ENCODE peak calls at places on chromosomes 6 and 20, in seven cellular contexts. K, W, P, Y, H, X and U are unnamed samples.

GRCh38 chr20:62719250-62719945 is 10.8 kb downstream of the NTSR1 start:
- DNase-seq in K (no peak), W (no peak), P (no peak), Y (no peak), H (no peak), X (no peak), U (no peak)

GRCh38 chr20:13271977-13272975 is 51.2 kb downstream of the ISM1 start:
- DNase-seq in K (no peak), W (no peak), P (no peak), Y (no peak), H (no peak), X (no peak), U (no peak)

GRCh38 chr6:163460307-163460782 is 45.8 kb downstream of the QKI start:
- DNase-seq in K (no peak), W (peak), P (peak), Y (no peak), H (no peak), X (peak), U (no peak)

GRCh38 chr6:34414999-34415858 is 10.6 kb downstream of the RPS10 start:
- DNase-seq in K (peak), W (no peak), P (peak), Y (peak), H (peak), X (peak), U (no peak)

GRCh38 chr6:46015119-46015968 is at the start of gene CLIC5:
- DNase-seq in K (no peak), W (peak), P (no peak), Y (peak), H (peak), X (no peak), U (peak)

GRCh38 chr20:53828673-53829085 is 235.0 kb upstream of the ZNF217 start:
- DNase-seq in K (no peak), W (peak), P (peak), Y (no peak), H (no peak), X (peak), U (no peak)

GRCh38 chr20:5973172-5973571 is 22.7 kb downstream of the MCM8 start:
- DNase-seq in K (no peak), W (no peak), P (peak), Y (no peak), H (no peak), X (peak), U (no peak)

GRCh38 chr6:12113190-12113578 is 101.1 kb downstream of the HIVEP1 start:
- DNase-seq in K (no peak), W (no peak), P (peak), Y (no peak), H (no peak), X (peak), U (no peak)

GRCh38 chr6:106098383-106099234 is 12.5 kb downstream of the PRDM1 start:
- DNase-seq in K (peak), W (peak), P (peak), Y (peak), H (no peak), X (peak), U (peak)

GRCh38 chr6:26330835-26331808 is 33.9 kb upstream of the BTN3A2 start:
- DNase-seq in K (no peak), W (no peak), P (peak), Y (no peak), H (no peak), X (no peak), U (no peak)

GRCh38 chr6:73648166-73648565 is 5.6 kb downstream of the SLC17A5 start:
- DNase-seq in K (no peak), W (no peak), P (no peak), Y (no peak), H (no peak), X (no peak), U (no peak)

GRCh38 chr6:83042671-83043070 is 23.0 kb downstream of the UBE3D start:
- DNase-seq in K (no peak), W (no peak), P (no peak), Y (no peak), H (no peak), X (no peak), U (no peak)

GRCh38 chr20:58342104-58342945 is 32.8 kb downstream of the RAB22A start:
- DNase-seq in K (no peak), W (no peak), P (peak), Y (no peak), H (no peak), X (peak), U (no peak)

GRCh38 chr6:152503541-152503940 is 133.6 kb downstream of the SYNE1 start:
- DNase-seq in K (no peak), W (no peak), P (no peak), Y (no peak), H (no peak), X (no peak), U (no peak)

GRCh38 chr6:73798592-73798991 is 102.6 kb downstream of the CD109 start:
- DNase-seq in K (no peak), W (no peak), P (peak), Y (no peak), H (peak), X (peak), U (no peak)

GRCh38 chr20:62253398-62253797 is 15.1 kb downstream of the OSBPL2 start:
- DNase-seq in K (no peak), W (no peak), P (no peak), Y (no peak), H (no peak), X (no peak), U (no peak)

GRCh38 chr6:56911847-56912246 is 43.1 kb upstream of the BEND6 start:
- DNase-seq in K (no peak), W (no peak), P (peak), Y (no peak), H (no peak), X (peak), U (no peak)

GRCh38 chr6:154297711-154298110 is 58.9 kb downstream of the IPCEF1 start:
- DNase-seq in K (no peak), W (peak), P (no peak), Y (no peak), H (no peak), X (no peak), U (no peak)

GRCh38 chr6:46850781-46851180 is 57.6 kb downstream of the MEP1A start:
- DNase-seq in K (no peak), W (no peak), P (peak), Y (no peak), H (no peak), X (no peak), U (no peak)

GRCh38 chr20:17036546-17036945 is 190.3 kb upstream of the PCSK2 start:
- DNase-seq in K (no peak), W (no peak), P (no peak), Y (no peak), H (no peak), X (no peak), U (no peak)

GRCh38 chr20:53175135-53175780 is 203.1 kb downstream of the TSHZ2 start:
- DNase-seq in K (no peak), W (no peak), P (no peak), Y (no peak), H (no peak), X (no peak), U (no peak)

GRCh38 chr20:16441526-16442164 is 131.6 kb downstream of the KIF16B start:
- DNase-seq in K (no peak), W (no peak), P (no peak), Y (no peak), H (no peak), X (no peak), U (no peak)

GRCh38 chr6:5157744-5158143 is 72.6 kb downstream of the PPP1R3G start:
- DNase-seq in K (no peak), W (no peak), P (no peak), Y (no peak), H (no peak), X (no peak), U (no peak)

GRCh38 chr6:133241088-133241900 is at the start of gene EYA4:
- DNase-seq in K (no peak), W (peak), P (no peak), Y (no peak), H (peak), X (peak), U (no peak)
- H3K27ac ChIP-seq in K (no peak), W (no peak), P (no peak), Y (peak), H (peak), X (peak), U (no peak)

GRCh38 chr6:23736577-23736976 is 389.4 kb upstream of the NRSN1 start:
- DNase-seq in K (no peak), W (no peak), P (no peak), Y (no peak), H (no peak), X (no peak), U (no peak)

GRCh38 chr6:23731609-23732008 is 394.4 kb upstream of the NRSN1 start:
- DNase-seq in K (no peak), W (no peak), P (no peak), Y (no peak), H (no peak), X (no peak), U (no peak)

GRCh38 chr6:23735151-23735550 is 390.9 kb upstream of the NRSN1 start:
- DNase-seq in K (no peak), W (no peak), P (no peak), Y (no peak), H (no peak), X (no peak), U (no peak)
- TF ChIP-seq CTCF in K (no peak), W (no peak), P (no peak), Y (no peak), H (no peak), X (no peak), U (no peak)

GRCh38 chr6:67544851-67545452 is 1090.1 kb upstream of the ADGRB3 start:
- DNase-seq in K (no peak), W (no peak), P (no peak), Y (no peak), H (no peak), X (no peak), U (no peak)
- H3K27ac ChIP-seq in K (no peak), W (no peak), P (no peak), Y (no peak), H (no peak), X (no peak), U (no peak)

GRCh38 chr6:36130672-36131516 is 581 bp downstream of the MAPK13 start:
- DNase-seq in K (peak), W (peak), P (no peak), Y (peak), H (no peak), X (no peak), U (peak)
- TF ChIP-seq CTCF in K (peak), W (peak), P (peak), Y (no peak), H (no peak), X (no peak), U (peak)

GRCh38 chr6:112085666-112086065 is 1.6 kb downstream of the TUBE1 start:
- DNase-seq in K (peak), W (no peak), P (no peak), Y (no peak), H (no peak), X (no peak), U (no peak)
- H3K27ac ChIP-seq in K (no peak), W (no peak), P (no peak), Y (no peak), H (no peak), X (no peak), U (no peak)

GRCh38 chr6:170266061-170266825 is 24.6 kb downstream of the DLL1 start:
- DNase-seq in K (no peak), W (peak), P (no peak), Y (no peak), H (no peak), X (peak), U (no peak)

GRCh38 chr6:170267688-170268087 is 23.2 kb downstream of the DLL1 start:
- DNase-seq in K (no peak), W (no peak), P (no peak), Y (no peak), H (no peak), X (no peak), U (no peak)

GRCh38 chr6:170264086-170264485 is 26.8 kb downstream of the DLL1 start:
- DNase-seq in K (no peak), W (no peak), P (no peak), Y (no peak), H (no peak), X (no peak), U (no peak)

GRCh38 chr6:170263410-170263809 is 27.5 kb downstream of the DLL1 start:
- DNase-seq in K (no peak), W (no peak), P (no peak), Y (no peak), H (no peak), X (no peak), U (no peak)

DNA sequence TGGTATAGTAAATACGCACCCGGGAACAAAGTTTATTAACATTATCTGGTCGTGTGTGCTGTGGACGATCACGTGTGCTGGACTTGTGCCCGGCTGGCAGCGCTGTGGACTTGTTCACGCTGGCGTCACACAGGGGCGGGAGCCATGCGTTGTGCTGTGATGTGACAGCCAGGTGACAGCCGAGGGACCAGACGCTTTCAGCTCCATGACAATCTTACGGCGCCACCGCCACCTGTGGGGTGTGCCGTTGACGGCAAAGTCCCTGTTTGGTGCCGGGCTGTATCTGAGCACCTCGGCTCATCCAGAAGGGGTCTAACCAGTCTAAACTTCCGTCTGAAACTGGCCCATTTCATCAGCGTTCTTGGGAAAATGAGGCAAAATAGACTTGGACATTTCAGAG is 25.2 kb downstream of the DLL1 start:
- DNase-seq in K (no peak), W (no peak), P (no peak), Y (no peak), H (peak), X (peak), U (no peak)
- TF ChIP-seq CTCF in K (no peak), W (no peak), P (no peak), Y (no peak), H (no peak), X (no peak), U (peak)